ENCODE peak calls at places on chromosomes 6 and 20, in seven cellular contexts. One of them, this sample, is unnamed.

GRCh38 chr20:38985603-38986170 is 23.5 kb downstream of the DHX35 start:
- DNase-seq in pons: no peak
- DNase-seq in HL-60: no peak
- DNase-seq in skeletal muscle cell: peak; percentile 37
- DNase-seq in heart left ventricle: no peak
- DNase-seq in AG04450: no peak
- DNase-seq in NCI-H2029 treated with DMSO at 0.1 percent for 48 hours: no peak
- DNase-seq in this sample: no peak

GRCh38 chr20:47175501-47175900 is 181.0 kb downstream of the ZMYND8 start:
- DNase-seq in pons: no peak
- DNase-seq in skeletal muscle cell: no peak
- DNase-seq in NCI-H2029 treated with DMSO at 0.1 percent for 48 hours: no peak
- DNase-seq in AG04450: no peak
- DNase-seq in HL-60: no peak
- DNase-seq in heart left ventricle: no peak
- DNase-seq in this sample: no peak

GRCh38 chr20:11235058-11235457 is 561.3 kb upstream of the JAG1 start:
- DNase-seq in AG04450: no peak
- DNase-seq in heart left ventricle: no peak
- DNase-seq in NCI-H2029 treated with DMSO at 0.1 percent for 48 hours: no peak
- DNase-seq in pons: no peak
- DNase-seq in skeletal muscle cell: peak; percentile 59
- DNase-seq in HL-60: no peak
- DNase-seq in this sample: no peak

GRCh38 chr6:27619436-27619835 is 146.5 kb upstream of the ZNF184 start:
- DNase-seq in pons: no peak
- DNase-seq in NCI-H2029 treated with DMSO at 0.1 percent for 48 hours: no peak
- DNase-seq in skeletal muscle cell: no peak
- DNase-seq in heart left ventricle: no peak
- DNase-seq in AG04450: no peak
- DNase-seq in HL-60: no peak
- DNase-seq in this sample: no peak

GRCh38 chr20:38216736-38217595 is 43.6 kb downstream of the KIAA1755 start:
- DNase-seq in skeletal muscle cell: no peak
- DNase-seq in HL-60: no peak
- DNase-seq in AG04450: no peak
- DNase-seq in NCI-H2029 treated with DMSO at 0.1 percent for 48 hours: no peak
- DNase-seq in pons: no peak
- DNase-seq in heart left ventricle: no peak
- DNase-seq in this sample: peak; percentile 60

GRCh38 chr6:31712296-31712695 is 2.9 kb upstream of the LY6G6D start:
- DNase-seq in heart left ventricle: no peak
- DNase-seq in AG04450: no peak
- DNase-seq in pons: no peak
- DNase-seq in skeletal muscle cell: no peak
- DNase-seq in NCI-H2029 treated with DMSO at 0.1 percent for 48 hours: no peak
- DNase-seq in HL-60: no peak
- DNase-seq in this sample: no peak

GRCh38 chr6:72689107-72689954 is 67.5 kb downstream of the KCNQ5 start:
- DNase-seq in skeletal muscle cell: no peak
- DNase-seq in heart left ventricle: no peak
- DNase-seq in AG04450: no peak
- DNase-seq in pons: no peak
- DNase-seq in HL-60: no peak
- DNase-seq in NCI-H2029 treated with DMSO at 0.1 percent for 48 hours: no peak
- DNase-seq in this sample: no peak

GRCh38 chr6:68038815-68039408 is 596.2 kb upstream of the ADGRB3 start:
- DNase-seq in heart left ventricle: no peak
- DNase-seq in HL-60: no peak
- DNase-seq in AG04450: no peak
- DNase-seq in pons: no peak
- DNase-seq in skeletal muscle cell: no peak
- DNase-seq in NCI-H2029 treated with DMSO at 0.1 percent for 48 hours: no peak
- DNase-seq in this sample: no peak

GRCh38 chr6:129659590-129660345 is 50.2 kb downstream of the ARHGAP18 start:
- DNase-seq in pons: no peak
- DNase-seq in NCI-H2029 treated with DMSO at 0.1 percent for 48 hours: no peak
- DNase-seq in heart left ventricle: peak; percentile 34
- DNase-seq in HL-60: no peak
- DNase-seq in AG04450: no peak
- DNase-seq in skeletal muscle cell: no peak
- DNase-seq in this sample: no peak

GRCh38 chr6:44064089-44064947 is 62.9 kb downstream of the MRPL14 start:
- DNase-seq in NCI-H2029 treated with DMSO at 0.1 percent for 48 hours: no peak
- DNase-seq in heart left ventricle: peak; percentile 74
- DNase-seq in HL-60: no peak
- DNase-seq in AG04450: peak; percentile 86
- DNase-seq in pons: no peak
- DNase-seq in skeletal muscle cell: peak; percentile 94
- DNase-seq in this sample: peak; percentile 84

GRCh38 chr6:26401987-26402658 is at the start of gene BTN3A1:
- DNase-seq in AG04450: peak; percentile 24
- DNase-seq in heart left ventricle: peak; percentile 56
- DNase-seq in pons: peak; percentile 94
- DNase-seq in NCI-H2029 treated with DMSO at 0.1 percent for 48 hours: peak; percentile 95
- DNase-seq in HL-60: no peak
- DNase-seq in skeletal muscle cell: peak; percentile 42
- DNase-seq in this sample: peak; percentile 78

GRCh38 chr6:56760842-56761241 is 118.2 kb upstream of the DST start:
- DNase-seq in skeletal muscle cell: no peak
- DNase-seq in AG04450: no peak
- DNase-seq in pons: no peak
- DNase-seq in heart left ventricle: no peak
- DNase-seq in NCI-H2029 treated with DMSO at 0.1 percent for 48 hours: no peak
- DNase-seq in HL-60: no peak
- DNase-seq in this sample: no peak

GRCh38 chr6:137811121-137811911 is 55.7 kb upstream of the TNFAIP3 start:
- DNase-seq in NCI-H2029 treated with DMSO at 0.1 percent for 48 hours: no peak
- DNase-seq in AG04450: peak; percentile 43
- DNase-seq in pons: peak; percentile 47
- DNase-seq in skeletal muscle cell: peak; percentile 85
- DNase-seq in HL-60: peak; percentile 81
- DNase-seq in heart left ventricle: peak; percentile 31
- DNase-seq in this sample: peak; percentile 88

GRCh38 chr20:20452254-20452676 is 84.4 kb downstream of the INSM1 start:
- DNase-seq in AG04450: peak; percentile 11
- DNase-seq in skeletal muscle cell: no peak
- DNase-seq in heart left ventricle: peak; percentile 29
- DNase-seq in pons: peak; percentile 99
- DNase-seq in HL-60: no peak
- DNase-seq in NCI-H2029 treated with DMSO at 0.1 percent for 48 hours: no peak
- DNase-seq in this sample: no peak

GRCh38 chr6:89205819-89206218 is 11.3 kb downstream of the GABRR1 start:
- DNase-seq in heart left ventricle: no peak
- DNase-seq in NCI-H2029 treated with DMSO at 0.1 percent for 48 hours: no peak
- DNase-seq in skeletal muscle cell: no peak
- DNase-seq in HL-60: no peak
- DNase-seq in AG04450: no peak
- DNase-seq in pons: no peak
- DNase-seq in this sample: no peak